ENCODE peak calls at places on chromosomes 13 and 19, in six cellular contexts. B, D, R, G, F and W are unnamed samples.

GRCh38 chr19:47755065-47755761 is 9.9 kb downstream of the NOP53 start:
- DNase-seq in B (no peak), F (no peak), D (no peak), G (no peak), R (no peak), W (no peak)

GRCh38 chr13:71524245-71525002 is 342.6 kb downstream of the DACH1 start:
- DNase-seq in R (no peak), D (no peak), G (no peak), B (no peak), F (no peak), W (no peak)

GRCh38 chr13:28564030-28564429 is 69.1 kb upstream of the FLT1 start:
- DNase-seq in G (no peak), R (no peak), B (no peak), F (no peak), D (no peak), W (no peak)

GRCh38 chr13:24893863-24894262 is 129.9 kb downstream of the RNF17 start:
- DNase-seq in G (no peak), D (no peak), R (no peak), F (no peak), B (no peak), W (no peak)

GRCh38 chr13:110797230-110797877 is 83.9 kb downstream of the ING1 start:
- DNase-seq in D (no peak), R (no peak), G (no peak), B (no peak), F (no peak), W (no peak)

GRCh38 chr19:1221141-1221903 is 15.7 kb downstream of the STK11 start:
- DNase-seq in D (no peak), F (no peak), R (peak), B (no peak), G (no peak), W (no peak)

GRCh38 chr19:51568456-51568855 is 2.6 kb upstream of the ZNF175 start:
- DNase-seq in R (no peak), F (no peak), B (no peak), D (no peak), G (no peak), W (no peak)

GRCh38 chr13:51324714-51325440 is 14.6 kb upstream of the SERPINE3 start:
- DNase-seq in F (no peak), R (peak), D (no peak), G (no peak), B (no peak), W (no peak)

GRCh38 chr13:81395368-81395767 is 1054.4 kb upstream of the SPRY2 start:
- DNase-seq in R (no peak), F (no peak), D (no peak), B (no peak), G (no peak), W (no peak)

GRCh38 chr13:23743269-23743668 is 145.9 kb downstream of the MIPEP start:
- DNase-seq in B (no peak), G (no peak), D (peak), R (no peak), F (no peak), W (no peak)

GRCh38 chr13:99312493-99312883 is 5.3 kb upstream of the GPR183 start:
- DNase-seq in F (no peak), D (no peak), R (no peak), G (peak), B (no peak), W (peak)

GRCh38 chr13:80498433-80498832 is 157.5 kb upstream of the SPRY2 start:
- DNase-seq in F (no peak), D (no peak), B (no peak), G (no peak), R (no peak), W (no peak)

GRCh38 chr19:19427302-19427701 is 21.8 kb downstream of the GATAD2A start:
- DNase-seq in G (no peak), R (no peak), D (no peak), B (no peak), F (no peak), W (no peak)

GRCh38 chr19:21256722-21257121 is 72.5 kb downstream of the ZNF708 start:
- DNase-seq in D (no peak), R (no peak), F (no peak), B (no peak), G (no peak), W (no peak)

GRCh38 chr13:111093136-111093535 is 22.0 kb upstream of the ARHGEF7 start:
- DNase-seq in B (no peak), G (no peak), R (no peak), F (no peak), D (no peak), W (no peak)

GRCh38 chr13:79775830-79776229 is 294.9 kb downstream of the NDFIP2 start:
- DNase-seq in B (no peak), G (peak), F (peak), R (no peak), D (no peak), W (no peak)

GRCh38 chr19:33193864-33194362 is at the start of gene LRP3:
- DNase-seq in D (no peak), G (peak), F (no peak), B (no peak), R (no peak), W (no peak)

GRCh38 chr19:13953021-13953531 is 767 bp downstream of the DCAF15 start:
- DNase-seq in D (no peak), R (no peak), B (no peak), G (peak), F (no peak), W (no peak)